ENCODE peak calls at places on chromosomes 4 and X, in six cellular contexts. B, R, Q, N, F and C are unnamed samples.

GRCh38 chr4:123939621-123940020 is 543.0 kb downstream of the SPRY1 start:
- DNase-seq in B (no peak), R (no peak), Q (no peak), N (no peak), F (no peak), C (no peak)

GRCh38 chr4:47862297-47862696 is 24.4 kb upstream of the CORIN start:
- DNase-seq in B (no peak), R (no peak), Q (no peak), N (no peak), F (no peak), C (no peak)

GRCh38 chr4:184397516-184398163 is 76.7 kb downstream of the IRF2 start:
- DNase-seq in B (no peak), R (no peak), Q (no peak), N (no peak), F (no peak), C (no peak)

GRCh38 chr4:152265149-152265621 is 270.7 kb downstream of the FBXW7 start:
- DNase-seq in B (no peak), R (no peak), Q (no peak), N (no peak), F (no peak), C (no peak)

GRCh38 chr4:184798504-184798903 is 27.3 kb downstream of the ACSL1 start:
- DNase-seq in B (no peak), R (no peak), Q (no peak), N (no peak), F (no peak), C (no peak)

GRCh38 chr4:10887600-10887999 is 203.0 kb upstream of the CLNK start:
- DNase-seq in B (no peak), R (no peak), Q (no peak), N (no peak), F (no peak), C (no peak)

GRCh38 chr4:160864253-160864652 is 1299.5 kb downstream of the FSTL5 start:
- DNase-seq in B (no peak), R (no peak), Q (no peak), N (no peak), F (no peak), C (no peak)

GRCh38 chr4:152255437-152255836 is 280.5 kb downstream of the FBXW7 start:
- DNase-seq in B (no peak), R (no peak), Q (no peak), N (no peak), F (no peak), C (peak)

GRCh38 chrX:56751071-56751470 is 22.0 kb downstream of the NBDY start:
- DNase-seq in B (no peak), R (no peak), Q (no peak), N (no peak), F (no peak), C (no peak)

GRCh38 chr4:123804171-123804721 is 407.7 kb downstream of the SPRY1 start:
- DNase-seq in B (no peak), R (no peak), Q (no peak), N (no peak), F (no peak), C (no peak)

GRCh38 chrX:151702741-151703352 is 7.6 kb downstream of the PRRG3 start:
- DNase-seq in B (no peak), R (no peak), Q (no peak), N (no peak), F (no peak), C (no peak)

GRCh38 chrX:104135677-104136076 is 21.1 kb downstream of the SLC25A53 start:
- DNase-seq in B (no peak), R (no peak), Q (no peak), N (no peak), F (no peak), C (no peak)

GRCh38 chr4:90419124-90419711 is 292.0 kb downstream of the CCSER1 start:
- DNase-seq in B (no peak), R (no peak), Q (no peak), N (no peak), F (no peak), C (no peak)

GRCh38 chr4:152591876-152592275 is 56.0 kb upstream of the FBXW7 start:
- DNase-seq in B (no peak), R (no peak), Q (no peak), N (no peak), F (no peak), C (no peak)

GRCh38 chr4:148214529-148215166 is 227.6 kb downstream of the NR3C2 start:
- DNase-seq in B (peak), R (peak), Q (no peak), N (peak), F (no peak), C (peak)

DNA sequence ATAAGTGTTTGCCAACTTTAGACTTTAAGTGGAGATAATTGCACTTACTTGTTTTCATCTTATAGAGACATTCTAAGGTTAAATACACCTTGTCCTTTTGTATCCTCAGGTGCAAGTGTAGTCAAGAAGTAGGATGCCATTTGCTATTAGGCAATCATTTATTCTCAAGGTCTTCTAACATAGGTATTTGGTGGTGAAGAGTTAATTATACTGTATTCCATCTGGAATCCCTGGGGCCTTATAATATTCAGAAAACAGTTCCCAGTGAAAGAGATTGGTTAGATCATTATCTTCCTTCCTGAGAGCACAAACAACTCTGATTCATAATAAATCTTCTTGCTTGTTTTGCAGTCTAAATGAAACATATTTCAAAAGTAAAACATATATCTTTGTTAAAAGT is 23.6 kb downstream of the SULT1E1 start:
- DNase-seq in B (no peak), R (no peak), Q (no peak), N (no peak), F (no peak), C (no peak)
- TF ChIP-seq POLR2A in B (no peak), R (no peak), Q (no peak), N (no peak), F (no peak), C (no peak)

GRCh38 chrX:153928846-153929245 is 2.8 kb upstream of the ARHGAP4 start:
- DNase-seq in B (no peak), R (no peak), Q (no peak), N (no peak), F (no peak), C (no peak)
- H3K4me3 ChIP-seq in B (peak), R (no peak), Q (no peak), N (no peak), F (peak), C (no peak)

GRCh38 chrX:19225906-19226305 is 103.6 kb upstream of the ADGRG2 start:
- DNase-seq in B (no peak), R (no peak), Q (no peak), N (no peak), F (no peak), C (peak)
- H3K27ac ChIP-seq in B (no peak), R (no peak), Q (no peak), N (no peak), F (no peak), C (no peak)

DNA sequence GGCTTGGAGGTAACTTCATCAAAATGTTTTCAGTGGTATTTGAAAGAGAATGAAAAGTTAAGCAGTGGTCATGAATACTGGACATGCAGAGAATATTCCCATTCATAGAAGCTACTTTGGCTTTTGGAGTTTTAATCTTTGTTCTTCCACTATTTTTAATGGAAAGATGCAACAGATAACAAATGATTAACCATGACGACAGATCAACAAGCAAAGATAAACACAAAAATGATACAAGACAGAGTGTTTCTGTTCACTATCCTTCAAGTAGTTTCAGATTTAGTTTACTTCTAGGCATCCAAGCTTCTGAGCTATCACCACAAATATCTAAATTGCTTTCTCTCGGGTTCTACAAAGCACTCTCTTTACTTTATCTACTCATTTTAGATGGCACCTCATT is 1004.9 kb upstream of the ADGRL3 start:
- DNase-seq in B (no peak), R (no peak), Q (no peak), N (no peak), F (no peak), C (no peak)
- TF ChIP-seq POLR2A in B (no peak), R (no peak), Q (no peak), N (no peak), F (no peak), C (no peak)

GRCh38 chr4:44916406-44916805 is 190.1 kb upstream of the GNPDA2 start:
- DNase-seq in B (no peak), R (no peak), Q (no peak), N (no peak), F (no peak), C (no peak)
- H3K4me3 ChIP-seq in B (peak), R (peak), Q (no peak), N (peak), F (peak), C (no peak)

GRCh38 chrX:63426519-63426918 is 75.4 kb upstream of the SPIN4 start:
- DNase-seq in B (no peak), R (no peak), Q (no peak), N (no peak), F (no peak), C (no peak)

GRCh38 chrX:63428348-63428747 is 77.2 kb upstream of the SPIN4 start:
- DNase-seq in B (no peak), R (no peak), Q (no peak), N (no peak), F (no peak), C (no peak)

GRCh38 chrX:63421411-63421810 is 70.3 kb upstream of the SPIN4 start:
- DNase-seq in B (no peak), R (no peak), Q (no peak), N (no peak), F (no peak), C (no peak)

GRCh38 chrX:63418211-63418610 is 67.1 kb upstream of the SPIN4 start:
- DNase-seq in B (no peak), R (no peak), Q (no peak), N (no peak), F (no peak), C (no peak)

DNA sequence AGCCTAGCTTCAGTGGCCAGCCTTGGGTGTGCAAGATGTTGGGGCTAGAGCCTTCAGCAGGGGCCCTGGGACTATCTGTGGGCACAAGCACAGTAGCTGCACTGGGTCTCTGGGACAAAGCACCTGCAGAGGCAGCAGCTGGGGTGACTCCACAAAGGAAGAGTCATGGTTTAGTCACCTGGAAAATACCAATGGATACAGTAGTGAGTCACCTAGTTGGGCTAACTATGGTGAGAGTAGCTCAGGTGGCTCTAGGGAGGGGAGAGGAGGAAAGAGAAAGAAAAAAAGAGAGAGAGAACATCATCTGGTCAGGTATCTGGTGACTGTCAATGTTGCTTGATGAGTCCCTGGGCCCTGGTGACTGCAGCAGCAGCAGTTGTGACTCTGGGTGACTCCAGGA is 72.9 kb upstream of the SPIN4 start:
- DNase-seq in B (no peak), R (no peak), Q (no peak), N (no peak), F (no peak), C (no peak)
- H3K27ac ChIP-seq in B (no peak), R (no peak), Q (no peak), N (no peak), F (peak), C (no peak)

GRCh38 chr4:186727149-186727976 is 3.7 kb upstream of the FAT1 start:
- DNase-seq in B (no peak), R (no peak), Q (no peak), N (no peak), F (no peak), C (no peak)

GRCh38 chr4:186725422-186726149 is 1.9 kb upstream of the FAT1 start:
- DNase-seq in B (peak), R (peak), Q (peak), N (peak), F (no peak), C (peak)

GRCh38 chr4:186727977-186728519 is 4.4 kb upstream of the FAT1 start:
- DNase-seq in B (no peak), R (no peak), Q (no peak), N (no peak), F (no peak), C (no peak)

GRCh38 chr4:186726150-186726439 is 2.4 kb upstream of the FAT1 start:
- DNase-seq in B (no peak), R (peak), Q (no peak), N (no peak), F (no peak), C (peak)

DNA sequence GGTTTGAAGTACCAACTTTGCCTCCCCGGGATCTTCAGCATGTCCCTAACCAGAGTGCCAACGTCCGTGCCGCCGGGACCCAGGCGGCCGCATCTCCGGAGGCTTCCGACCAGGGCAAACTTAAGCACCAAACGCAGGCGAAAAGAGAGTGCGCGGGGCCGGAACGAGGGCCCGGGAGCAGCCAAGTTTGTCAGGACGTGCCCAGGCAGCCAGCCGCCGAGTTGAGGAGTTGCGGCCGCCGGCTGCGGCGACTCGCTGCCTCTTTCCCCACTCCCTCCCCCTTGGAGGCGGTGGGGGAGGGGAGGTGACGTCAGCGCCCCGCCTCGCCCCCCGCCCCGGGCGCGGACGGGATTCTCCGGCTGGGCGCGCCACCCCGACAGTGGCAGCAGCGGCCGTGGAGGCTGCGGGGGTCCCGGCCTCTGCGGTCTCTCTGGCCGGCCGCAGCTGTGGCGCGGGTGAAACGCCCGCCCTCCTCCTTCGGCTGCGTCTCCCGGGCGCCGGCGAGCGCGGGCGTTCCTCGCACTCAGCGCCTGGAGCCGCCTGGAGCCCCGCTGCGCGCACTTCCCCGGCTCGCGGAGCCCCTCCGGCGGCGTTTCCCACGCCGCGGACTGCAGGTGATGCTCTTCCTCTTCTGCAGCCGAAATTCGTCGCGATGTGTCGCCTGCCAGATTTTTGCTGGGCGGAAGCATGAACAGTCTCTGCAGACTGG is 2.9 kb upstream of the FAT1 start:
- DNase-seq in B (peak), R (peak), Q (peak), N (peak), F (no peak), C (peak)
- TF ChIP-seq POLR2A in B (peak), R (no peak), Q (peak), N (peak), F (peak), C (peak)

DNA sequence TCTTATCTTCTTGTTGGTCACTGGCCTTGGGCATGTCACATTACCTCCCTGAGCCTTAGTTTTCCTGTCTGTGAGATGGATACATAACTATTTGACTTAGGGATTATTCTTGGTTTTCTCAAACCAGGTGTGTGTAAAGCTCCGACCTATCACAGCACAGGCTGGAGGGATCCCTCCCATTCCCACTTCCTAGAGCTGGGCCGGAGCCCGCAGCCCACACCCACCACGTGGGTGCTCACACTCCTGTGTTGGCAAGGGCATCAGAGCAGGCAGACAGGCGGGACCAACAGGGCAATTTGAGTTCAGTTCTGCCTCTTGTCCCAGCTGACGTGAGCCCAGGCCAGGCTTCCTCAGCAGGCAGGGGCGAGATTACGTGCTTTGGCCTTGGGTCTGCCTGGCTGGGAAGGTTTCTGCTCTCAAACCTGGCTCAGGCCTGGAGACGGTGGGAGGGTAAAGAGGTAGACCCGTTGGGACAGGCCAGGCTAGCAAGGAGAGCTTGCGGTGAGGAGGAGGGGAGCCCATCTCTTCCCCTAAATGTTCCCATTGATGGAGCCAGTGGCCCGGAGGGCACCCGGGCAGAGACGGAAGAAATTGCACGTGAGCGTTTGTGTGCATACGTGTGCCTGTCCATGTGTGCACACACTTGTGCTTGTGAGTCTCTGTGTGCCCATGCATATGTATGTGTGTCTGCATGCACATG is 734 bp upstream of the SH3TC1 start:
- DNase-seq in B (no peak), R (no peak), Q (peak), N (no peak), F (no peak), C (peak)
- H3K4me3 ChIP-seq in B (no peak), R (no peak), Q (no peak), N (no peak), F (peak), C (no peak)

DNA sequence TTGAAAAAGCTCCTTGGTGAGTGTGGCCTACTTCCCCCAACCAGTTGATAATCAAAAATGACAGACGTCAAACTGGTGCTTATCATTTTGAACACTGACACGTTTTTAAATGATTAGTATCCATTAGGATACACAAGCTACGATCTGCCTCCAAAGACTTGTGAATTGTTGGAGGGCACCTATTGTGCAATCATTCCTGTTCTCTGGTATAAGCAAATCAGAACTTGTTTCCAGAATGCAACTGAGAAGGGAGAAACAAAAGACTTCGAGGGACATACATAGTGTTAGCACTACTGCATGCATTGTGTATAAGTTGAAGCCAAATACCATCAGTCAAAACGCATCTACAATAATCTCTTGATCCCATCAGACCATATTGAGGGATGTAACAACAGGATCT is 11.6 kb downstream of the NPY2R start:
- DNase-seq in B (no peak), R (no peak), Q (no peak), N (no peak), F (no peak), C (no peak)
- H3K27ac ChIP-seq in B (no peak), R (no peak), Q (no peak), N (no peak), F (no peak), C (no peak)